ENCODE peak calls at places on chromosomes 7 and 10, in ten cellular contexts. F, D, S, V, U, P, M, G, R and W are unnamed samples.

GRCh38 chr7:50399635-50400034 is 50.5 kb downstream of the FIGNL1 start:
- DNase-seq in F (no peak), D (no peak), S (no peak), V (no peak), U (no peak), P (no peak), M (no peak), G (no peak), R (no peak), W (no peak)

GRCh38 chr7:100444311-100445278 is 8.3 kb upstream of the PPP1R35 start:
- DNase-seq in F (peak; percentile 63), D (peak; percentile 75), S (no peak), V (no peak), U (no peak), P (no peak), M (no peak), G (no peak), R (peak; percentile 80), W (peak; percentile 44)

GRCh38 chr10:108597657-108598319 is 1325.5 kb downstream of the XPNPEP1 start:
- DNase-seq in F (no peak), D (no peak), S (no peak), V (peak; percentile 18), U (no peak), P (no peak), M (no peak), G (no peak), R (peak; percentile 15), W (no peak)

GRCh38 chr10:91032614-91033248 is 111.8 kb upstream of the ANKRD1 start:
- DNase-seq in F (no peak), D (peak; percentile 64), S (no peak), V (no peak), U (no peak), P (peak; percentile 29), M (no peak), G (no peak), R (peak; percentile 14), W (no peak)

GRCh38 chr10:84632866-84633265 is 304.5 kb downstream of the CCSER2 start:
- DNase-seq in F (peak; percentile 13), D (no peak), S (no peak), V (no peak), U (no peak), P (no peak), M (no peak), G (no peak), R (no peak), W (no peak)

GRCh38 chr7:131586259-131586658 is 29.8 kb upstream of the PODXL start:
- DNase-seq in F (peak; percentile 89), D (peak; percentile 28), S (no peak), V (no peak), U (no peak), P (peak; percentile 26), M (no peak), G (no peak), R (no peak), W (no peak)

GRCh38 chr10:6239213-6239991 is 36.7 kb downstream of the PFKFB3 start:
- DNase-seq in F (peak; percentile 88), D (peak; percentile 84), S (peak; percentile 28), V (peak; percentile 98), U (no peak), P (peak; percentile 40), M (peak; percentile 88), G (no peak), R (peak; percentile 99), W (no peak)

GRCh38 chr10:99658622-99659030 is 683 bp upstream of the ENTPD7 start:
- DNase-seq in F (peak; percentile 80), D (peak; percentile 59), S (no peak), V (no peak), U (peak; percentile 70), P (peak; percentile 36), M (peak; percentile 31), G (peak; percentile 65), R (peak; percentile 83), W (peak; percentile 31)

GRCh38 chr10:127243490-127244272 is 47.3 kb upstream of the INSYN2A start:
- DNase-seq in F (peak; percentile 48), D (peak; percentile 43), S (peak; percentile 38), V (no peak), U (no peak), P (peak; percentile 19), M (peak; percentile 43), G (no peak), R (peak; percentile 44), W (peak; percentile 63)

GRCh38 chr10:123100030-123100762 is 35.6 kb upstream of the HMX3 start:
- DNase-seq in F (no peak), D (no peak), S (no peak), V (no peak), U (no peak), P (no peak), M (no peak), G (no peak), R (peak; percentile 4), W (peak; percentile 56)

GRCh38 chr7:55083206-55083605 is 64.4 kb downstream of the EGFR start:
- DNase-seq in F (no peak), D (no peak), S (no peak), V (no peak), U (no peak), P (no peak), M (no peak), G (no peak), R (peak; percentile 55), W (no peak)

DNA sequence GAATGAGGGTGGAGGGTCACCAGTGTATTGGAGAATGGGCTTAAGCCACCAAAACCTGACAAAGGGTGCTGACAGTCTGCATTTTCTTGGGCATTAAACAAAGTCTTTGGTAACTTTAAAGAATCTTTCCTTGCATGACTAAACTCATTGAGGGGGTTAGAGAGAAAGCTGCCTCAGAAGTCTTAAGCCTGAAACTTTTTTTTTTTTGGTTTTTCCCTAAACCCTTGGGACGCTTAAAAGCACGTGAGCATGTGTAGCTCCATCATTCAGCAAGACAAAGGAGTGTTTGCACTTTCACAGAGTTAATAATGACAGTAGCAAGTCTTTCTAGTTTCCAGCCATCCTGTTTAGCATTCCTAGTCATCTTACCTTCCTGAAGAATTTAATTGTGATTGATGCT is 110.7 kb downstream of the LRMDA start:
- DNase-seq in F (no peak), D (no peak), S (peak; percentile 44), V (no peak), U (no peak), P (no peak), M (no peak), G (no peak), R (no peak), W (no peak)
- H3K4me3 ChIP-seq in F (no peak overlapping the region), D (no peak overlapping the region), S (no peak overlapping the region), V (no peak overlapping the region), U (no peak overlapping the region), P (no peak overlapping the region), M (no peak overlapping the region), G (no peak overlapping the region), R (no peak overlapping the region), W (no peak overlapping the region)

DNA sequence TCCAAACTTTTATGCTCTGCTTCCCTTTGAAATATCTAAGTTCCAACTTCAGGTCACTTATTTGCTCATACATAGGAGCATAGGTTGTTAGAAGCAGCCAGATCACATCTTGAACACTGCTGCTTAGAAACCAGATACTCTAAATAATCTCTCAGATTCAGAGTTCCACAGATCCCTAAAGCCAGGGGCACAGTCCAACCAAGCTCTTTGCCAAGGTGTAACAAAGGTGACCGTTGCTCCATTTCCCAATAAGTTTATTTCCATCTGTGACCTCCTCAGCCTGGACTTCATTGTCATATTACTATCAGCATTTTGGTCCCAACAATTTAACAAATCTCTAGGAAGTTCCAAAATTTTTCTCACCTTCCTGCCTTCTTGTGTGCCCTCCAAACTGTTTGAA is 52.8 kb downstream of the TRIM24 start:
- DNase-seq in F (no peak), D (no peak), S (no peak), V (no peak), U (no peak), P (no peak), M (no peak), G (no peak), R (no peak), W (no peak)
- H3K36me3 ChIP-seq in F (peaks cover 8% of the 10 kb centered on the region), D (no peaks in the 10 kb centered on the region), S (peaks cover 53% of the 10 kb centered on the region), V (peaks cover 4% of the 10 kb centered on the region), U (no peaks in the 10 kb centered on the region), P (peaks cover 2% of the 10 kb centered on the region), M (peaks cover 3% of the 10 kb centered on the region), G (peaks cover 35% of the 10 kb centered on the region), R (no peaks in the 10 kb centered on the region), W (peaks cover 37% of the 10 kb centered on the region)

GRCh38 chr10:110158051-110159005 is 49.1 kb upstream of the MXI1 start:
- DNase-seq in F (no peak), D (no peak), S (no peak), V (no peak), U (no peak), P (no peak), M (no peak), G (no peak), R (no peak), W (no peak)
- H3K27me3 ChIP-seq in F (no peaks in the 10 kb centered on the region), D (no peaks in the 10 kb centered on the region), S (peaks cover 21% of the 10 kb centered on the region), V (peaks cover 8% of the 10 kb centered on the region), U (no peaks in the 10 kb centered on the region), P (no peaks in the 10 kb centered on the region), M (no peaks in the 10 kb centered on the region), G (peaks cover 8% of the 10 kb centered on the region), R (peaks cover 34% of the 10 kb centered on the region), W (peaks cover 11% of the 10 kb centered on the region)

DNA sequence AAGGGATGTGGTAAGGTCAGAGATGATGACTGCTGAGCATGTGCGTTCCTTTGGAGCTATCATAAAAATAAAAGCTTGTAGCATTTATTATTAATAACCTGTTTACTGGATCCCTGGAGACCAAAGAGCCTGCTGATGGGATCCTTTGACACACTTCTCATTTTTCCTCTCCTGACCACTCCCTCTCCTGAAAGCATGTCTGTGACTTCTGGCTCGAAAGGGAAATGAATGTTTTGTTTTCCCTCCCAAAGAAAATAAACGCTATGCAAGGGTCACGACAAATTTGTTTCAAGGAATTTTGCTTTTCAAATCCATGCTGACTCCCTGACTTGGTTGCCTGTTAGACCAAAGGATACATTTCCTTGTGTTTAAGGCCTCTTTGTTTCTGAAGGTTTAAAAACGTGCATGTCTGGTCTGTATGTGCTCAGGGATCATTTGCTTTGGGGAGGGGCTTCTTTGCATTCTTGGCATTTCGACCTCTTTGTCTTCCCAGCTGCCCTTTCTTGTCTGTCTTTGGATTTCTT is 185.1 kb upstream of the AGK start:
- DNase-seq in F (no peak), D (no peak), S (peak; percentile 58), V (no peak), U (no peak), P (no peak), M (no peak), G (no peak), R (no peak), W (peak; percentile 60)
- H3K4me3 ChIP-seq in F (no peak overlapping the region), D (no peak overlapping the region), S (no peak overlapping the region), V (no peak overlapping the region), U (no peak overlapping the region), P (no peak overlapping the region), M (no peak overlapping the region), G (no peak overlapping the region), R (no peak overlapping the region), W (no peak overlapping the region)

GRCh38 chr7:73482746-73483145 is 39.3 kb downstream of the BAZ1B start:
- DNase-seq in F (no peak), D (no peak), S (no peak), V (no peak), U (no peak), P (no peak), M (peak; percentile 28), G (no peak), R (no peak), W (peak; percentile 65)

GRCh38 chr7:73483171-73483570 is 38.9 kb downstream of the BAZ1B start:
- DNase-seq in F (no peak), D (no peak), S (no peak), V (no peak), U (no peak), P (no peak), M (no peak), G (no peak), R (no peak), W (no peak)

DNA sequence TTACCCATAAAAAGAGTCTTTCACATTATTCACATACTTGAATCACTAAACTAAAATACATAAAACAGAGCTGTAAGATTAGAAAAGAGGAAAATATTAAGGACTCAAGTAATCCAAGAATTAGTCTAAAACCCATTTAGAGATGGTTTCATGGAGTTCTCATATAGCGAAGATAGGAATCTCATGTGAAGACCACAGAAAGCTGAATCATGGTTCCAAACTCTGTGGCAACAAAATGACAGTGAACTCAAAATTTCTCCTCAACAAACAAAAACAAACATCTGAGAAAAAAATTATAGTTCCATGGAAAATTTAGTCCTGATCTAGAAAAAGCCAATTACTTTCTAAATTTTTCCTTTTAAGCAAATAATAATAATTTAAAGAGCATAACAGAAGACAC is 34.6 kb downstream of the BAZ1B start:
- DNase-seq in F (no peak), D (no peak), S (no peak), V (peak; percentile 1), U (no peak), P (no peak), M (no peak), G (no peak), R (peak; percentile 15), W (no peak)
- H3K36me3 ChIP-seq in F (peaks cover 9% of the 10 kb centered on the region), D (peaks cover 4% of the 10 kb centered on the region), S (peaks cover 75% of the 10 kb centered on the region), V (peaks cover 7% of the 10 kb centered on the region), U (no peaks in the 10 kb centered on the region), P (peaks cover 15% of the 10 kb centered on the region), M (peaks cover 66% of the 10 kb centered on the region), G (peaks cover 87% of the 10 kb centered on the region), R (peaks cover 61% of the 10 kb centered on the region), W (peaks cover 19% of the 10 kb centered on the region)